ENCODE peak calls at places on chromosomes 16 and 17, in four cellular contexts. J is WTC11, P is HepG2, F is GM12878. V is an unnamed sample.

GRCh38 chr17:50911890-50912289 is 45.7 kb upstream of the TOB1 start:
- DNase-seq in P (no peak), F (no peak), J (no peak), V (no peak)

GRCh38 chr16:58124601-58124915 is 4.6 kb downstream of the CFAP20 start:
- DNase-seq in P (no peak), F (no peak), J (no peak), V (no peak)

GRCh38 chr17:63542942-63543821 is 7.1 kb upstream of the DCAF7 start:
- DNase-seq in F (no peak), J (peak), P (no peak), V (no peak)

GRCh38 chr17:38465420-38466345 is 37.4 kb downstream of the ARHGAP23 start:
- DNase-seq in J (no peak), P (no peak), F (no peak), V (peak)

GRCh38 chr16:51553314-51553713 is 402.2 kb upstream of the SALL1 start:
- DNase-seq in J (no peak), F (no peak), P (no peak), V (no peak)

GRCh38 chr16:84153660-84154214 is 8.6 kb downstream of the DNAAF1 start:
- DNase-seq in P (no peak), F (no peak), J (no peak), V (no peak)

GRCh38 chr16:66610111-66610820 is 5.8 kb downstream of the CMTM3 start:
- DNase-seq in F (no peak), P (no peak), J (no peak), V (no peak)

GRCh38 chr16:66004706-66005105 is 361.8 kb upstream of the CDH5 start:
- DNase-seq in J (no peak), P (no peak), F (no peak), V (no peak)

GRCh38 chr16:86604436-86605220 is 26.3 kb downstream of the FOXL1 start:
- DNase-seq in J (no peak), P (no peak), F (no peak), V (no peak)

GRCh38 chr16:10558746-10559641 is 21.4 kb downstream of the EMP2 start:
- DNase-seq in P (no peak), F (no peak), J (no peak), V (no peak)

GRCh38 chr17:62778990-62779681 is 29.0 kb downstream of the MARCHF10 start:
- DNase-seq in P (peak), F (no peak), J (no peak), V (peak)

GRCh38 chr16:11743308-11744074 is 834 bp upstream of the TXNDC11 start:
- DNase-seq in P (peak), J (no peak), F (no peak), V (no peak)

GRCh38 chr16:31350275-31351005 is 4.5 kb upstream of the ITGAX start:
- DNase-seq in F (no peak), P (no peak), J (no peak), V (no peak)

GRCh38 chr16:17277981-17278381 is 192.8 kb downstream of the XYLT1 start:
- DNase-seq in J (peak), F (no peak), P (peak), V (no peak)

GRCh38 chr17:78255029-78255656 is 23.7 kb downstream of the TMEM235 start:
- DNase-seq in F (no peak), P (no peak), J (no peak), V (peak)

GRCh38 chr16:47492428-47493357 is 31.6 kb downstream of the PHKB start:
- DNase-seq in P (peak), J (no peak), F (peak), V (peak)

GRCh38 chr17:78278139-78278741 is 46.8 kb downstream of the TMEM235 start:
- DNase-seq in J (peak), P (no peak), F (no peak), V (peak)

GRCh38 chr17:36673068-36673467 is 71.7 kb downstream of the MRM1 start:
- DNase-seq in F (no peak), P (no peak), J (no peak), V (peak)

GRCh38 chr16:12087901-12088364 is 111.4 kb downstream of the SNX29 start:
- DNase-seq in F (no peak), P (no peak), J (no peak), V (no peak)

GRCh38 chr17:29807520-29808361 is 122.3 kb downstream of the SSH2 start:
- DNase-seq in J (peak), F (peak), P (peak), V (peak)

GRCh38 chr17:59671386-59671785 is 35.8 kb downstream of the PTRH2 start:
- DNase-seq in F (no peak), J (no peak), P (no peak), V (no peak)

GRCh38 chr17:64658931-64659330 is 3.2 kb downstream of the SMURF2 start:
- DNase-seq in J (no peak), F (no peak), P (no peak), V (no peak)
- TF ChIP-seq CREM in J (no peak), F (no peak), P (no peak), V (no peak)

GRCh38 chr17:39507511-39507910 is 46.2 kb downstream of the CDK12 start:
- DNase-seq in P (no peak), J (no peak), F (no peak), V (no peak)
- TF ChIP-seq CREM in P (no peak), J (no peak), F (no peak), V (no peak)

GRCh38 chr17:4008082-4008435 is 43.8 kb upstream of the ATP2A3 start:
- DNase-seq in F (no peak), P (no peak), J (no peak), V (peak)
- TF ChIP-seq CREM in F (no peak), P (no peak), J (no peak), V (no peak)

GRCh38 chr17:32671891-32672290 is 185.1 kb downstream of the CDK5R1 start:
- DNase-seq in P (no peak), F (no peak), J (no peak), V (no peak)
- TF ChIP-seq CREM in P (no peak), F (no peak), J (no peak), V (no peak)

DNA sequence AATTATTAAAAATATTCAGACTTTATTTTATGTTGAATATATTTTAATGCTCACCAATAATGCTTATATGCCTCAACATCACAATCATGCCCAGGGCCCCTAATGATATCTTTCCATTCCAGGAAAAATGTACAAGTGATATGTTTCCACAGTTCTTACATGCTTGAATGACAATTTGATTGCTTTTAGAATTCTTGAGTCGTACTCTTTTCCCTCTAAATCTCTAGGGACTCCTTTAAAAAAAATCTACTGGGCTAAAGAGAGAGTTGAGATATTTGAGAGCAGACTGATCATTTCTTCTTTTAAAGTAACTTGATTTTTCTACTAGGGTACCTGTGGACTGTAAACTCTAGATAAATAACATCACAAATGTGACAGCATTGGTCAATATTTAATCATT is 18.2 kb upstream of the HLF start:
- DNase-seq in P (no peak), F (no peak), J (no peak), V (no peak)
- TF ChIP-seq CREM in P (no peak), F (no peak), J (no peak), V (no peak)

DNA sequence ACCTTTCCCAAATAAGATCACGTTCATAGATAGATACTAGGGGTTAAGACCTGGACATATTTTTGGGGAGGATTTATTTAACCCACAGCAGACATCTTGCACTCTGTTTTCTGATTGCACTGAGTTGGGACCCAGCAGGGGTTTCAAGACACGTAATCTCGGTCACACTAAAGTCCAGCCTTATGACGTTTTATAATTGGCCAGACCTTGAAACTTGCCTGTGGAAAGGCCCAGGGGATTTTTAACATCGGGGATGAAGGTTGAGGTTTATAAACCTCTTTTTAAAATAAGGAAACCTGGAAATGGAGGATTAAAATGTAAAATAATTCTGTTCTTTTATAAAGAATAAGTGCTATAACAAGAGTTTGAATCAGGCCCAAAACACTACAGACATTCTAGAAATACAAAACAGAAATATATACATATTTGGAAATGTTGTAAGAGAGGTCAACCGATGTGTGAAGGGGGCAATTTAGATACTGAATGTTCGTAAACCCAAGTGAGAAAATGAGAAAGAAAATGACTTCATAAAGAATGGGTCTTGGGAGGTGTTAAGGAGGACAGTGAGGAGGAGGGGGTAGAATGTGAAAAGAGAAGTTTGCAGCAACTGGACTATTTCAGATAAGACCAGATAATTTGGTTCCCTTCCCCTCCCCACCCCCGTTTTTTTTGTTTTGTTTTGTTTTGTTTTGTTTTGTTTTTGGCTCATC is 61.1 kb upstream of the NOL11 start:
- DNase-seq in J (no peak), P (no peak), F (peak), V (no peak)
- TF ChIP-seq CREM in J (no peak), P (no peak), F (peak), V (no peak)

DNA sequence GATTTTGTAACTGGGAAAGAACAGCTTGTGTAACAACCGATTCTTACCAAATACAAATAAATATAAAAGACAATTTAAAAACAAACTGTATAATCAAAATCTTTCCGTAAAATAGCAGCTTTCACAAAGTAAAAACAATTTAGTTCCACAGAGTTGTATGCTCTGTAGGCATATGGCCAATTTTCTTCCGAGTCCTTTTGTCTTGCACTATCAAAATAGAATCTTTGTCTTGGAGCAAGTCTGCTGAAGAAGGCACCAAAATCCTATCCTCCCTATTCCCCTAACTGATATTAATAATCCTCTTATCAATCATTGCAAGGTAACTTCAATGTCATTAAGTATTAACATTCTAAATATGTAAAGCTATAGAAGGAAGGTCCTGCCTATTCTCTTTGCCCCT is 7.6 kb downstream of the THUMPD1 start:
- DNase-seq in P (no peak), F (no peak), J (no peak), V (no peak)
- TF ChIP-seq CREM in P (no peak), F (no peak), J (no peak), V (no peak)

GRCh38 chr17:43337684-43338428 is 60.9 kb upstream of the ARL4D start:
- DNase-seq in F (no peak), J (no peak), P (no peak), V (no peak)
- TF ChIP-seq CREM in F (no peak), J (no peak), P (no peak), V (no peak)

GRCh38 chr16:57039148-57039812 is 49.9 kb downstream of the NLRC5 start:
- DNase-seq in J (no peak), F (peak), P (no peak), V (no peak)
- TF ChIP-seq CREM in J (no peak), F (no peak), P (no peak), V (no peak)

V was measured in K562.